ENCODE peak calls at places on chromosomes 12 and 14, in six cellular contexts. One of them, this sample, is unnamed.

GRCh38 chr12:59651230-59651920 is 55.5 kb downstream of the SLC16A7 start:
- DNase-seq in A549: no peak
- DNase-seq in H1: no peak
- DNase-seq in tibial nerve: no peak
- DNase-seq in transverse colon: no peak
- DNase-seq in stomach: no peak
- DNase-seq in this sample: no peak

GRCh38 chr14:102317564-102318248 is 1.8 kb upstream of the ZNF839 start:
- DNase-seq in transverse colon: peak; percentile 54
- DNase-seq in stomach: no peak
- DNase-seq in H1: no peak
- DNase-seq in A549: no peak
- DNase-seq in tibial nerve: no peak
- DNase-seq in this sample: no peak

GRCh38 chr12:2664721-2665577 is 129.8 kb upstream of the FKBP4 start:
- DNase-seq in H1: no peak
- DNase-seq in tibial nerve: no peak
- DNase-seq in transverse colon: no peak
- DNase-seq in stomach: no peak
- DNase-seq in A549: no peak
- DNase-seq in this sample: no peak

GRCh38 chr14:58677525-58677924 is 39.8 kb downstream of the DACT1 start:
- DNase-seq in tibial nerve: no peak
- DNase-seq in A549: no peak
- DNase-seq in H1: no peak
- DNase-seq in stomach: no peak
- DNase-seq in transverse colon: no peak
- DNase-seq in this sample: no peak

GRCh38 chr12:75374971-75375370 is 15.9 kb upstream of the GLIPR1L2 start:
- DNase-seq in stomach: no peak
- DNase-seq in tibial nerve: no peak
- DNase-seq in H1: no peak
- DNase-seq in transverse colon: no peak
- DNase-seq in A549: no peak
- DNase-seq in this sample: no peak

GRCh38 chr14:77849711-77850110 is 49.8 kb downstream of the ADCK1 start:
- DNase-seq in stomach: no peak
- DNase-seq in tibial nerve: no peak
- DNase-seq in transverse colon: no peak
- DNase-seq in H1: no peak
- DNase-seq in A549: no peak
- DNase-seq in this sample: no peak

GRCh38 chr12:76317976-76318375 is 30.2 kb downstream of the BBS10 start:
- DNase-seq in H1: no peak
- DNase-seq in transverse colon: no peak
- DNase-seq in stomach: no peak
- DNase-seq in A549: no peak
- DNase-seq in tibial nerve: no peak
- DNase-seq in this sample: no peak

GRCh38 chr12:79083181-79083580 is 218.6 kb downstream of the SYT1 start:
- DNase-seq in transverse colon: no peak
- DNase-seq in H1: no peak
- DNase-seq in stomach: no peak
- DNase-seq in A549: no peak
- DNase-seq in tibial nerve: no peak
- DNase-seq in this sample: no peak

GRCh38 chr12:62817556-62818271 is 117.2 kb downstream of the PPM1H start:
- DNase-seq in H1: no peak
- DNase-seq in tibial nerve: no peak
- DNase-seq in transverse colon: no peak
- DNase-seq in stomach: no peak
- DNase-seq in A549: no peak
- DNase-seq in this sample: peak; percentile 25

GRCh38 chr14:100898935-100899840 is 4.3 kb downstream of the RTL1 start:
- DNase-seq in stomach: no peak
- DNase-seq in transverse colon: no peak
- DNase-seq in H1: no peak
- DNase-seq in tibial nerve: no peak
- DNase-seq in A549: no peak
- DNase-seq in this sample: peak; percentile 58

GRCh38 chr14:97703006-97703760 is 906.0 kb downstream of the VRK1 start:
- DNase-seq in A549: no peak
- DNase-seq in tibial nerve: no peak
- DNase-seq in H1: no peak
- DNase-seq in transverse colon: no peak
- DNase-seq in stomach: no peak
- DNase-seq in this sample: no peak

GRCh38 chr12:4277205-4277543 is 3.6 kb downstream of the CCND2 start:
- DNase-seq in A549: no peak
- DNase-seq in tibial nerve: no peak
- DNase-seq in H1: no peak
- DNase-seq in transverse colon: no peak
- DNase-seq in stomach: no peak
- DNase-seq in this sample: no peak

GRCh38 chr14:37497422-37497821 is 97.6 kb downstream of the FOXA1 start:
- DNase-seq in tibial nerve: no peak
- DNase-seq in stomach: no peak
- DNase-seq in A549: no peak
- DNase-seq in H1: no peak
- DNase-seq in transverse colon: no peak
- DNase-seq in this sample: no peak

GRCh38 chr12:46160081-46160980 is 108.5 kb downstream of the SLC38A1 start:
- DNase-seq in stomach: no peak
- DNase-seq in H1: no peak
- DNase-seq in A549: no peak
- DNase-seq in tibial nerve: no peak
- DNase-seq in transverse colon: no peak
- DNase-seq in this sample: no peak

GRCh38 chr12:67826946-67827719 is 162.1 kb upstream of the IFNG-AS1 start:
- DNase-seq in tibial nerve: no peak
- DNase-seq in A549: no peak
- DNase-seq in H1: no peak
- DNase-seq in transverse colon: peak; percentile 14
- DNase-seq in stomach: no peak
- DNase-seq in this sample: no peak

GRCh38 chr14:51209457-51209856 is 30.6 kb upstream of the TMX1 start:
- DNase-seq in stomach: no peak
- DNase-seq in transverse colon: no peak
- DNase-seq in H1: no peak
- DNase-seq in A549: no peak
- DNase-seq in tibial nerve: no peak
- DNase-seq in this sample: no peak

GRCh38 chr14:50901361-50901760 is 29.5 kb downstream of the ABHD12B start:
- DNase-seq in stomach: no peak
- DNase-seq in H1: no peak
- DNase-seq in transverse colon: no peak
- DNase-seq in A549: no peak
- DNase-seq in tibial nerve: no peak
- DNase-seq in this sample: no peak

GRCh38 chr14:69815556-69815955 is 18.5 kb upstream of the SLC10A1 start:
- DNase-seq in transverse colon: no peak
- DNase-seq in H1: no peak
- DNase-seq in A549: no peak
- DNase-seq in tibial nerve: no peak
- DNase-seq in stomach: no peak
- DNase-seq in this sample: no peak

GRCh38 chr12:67388331-67389163 is 119.4 kb downstream of the CAND1 start:
- DNase-seq in transverse colon: no peak
- DNase-seq in tibial nerve: no peak
- DNase-seq in H1: no peak
- DNase-seq in stomach: no peak
- DNase-seq in A549: peak; percentile 7
- DNase-seq in this sample: no peak

GRCh38 chr14:63179383-63179782 is 24.9 kb upstream of the RHOJ start:
- DNase-seq in transverse colon: no peak
- DNase-seq in stomach: no peak
- DNase-seq in A549: no peak
- DNase-seq in H1: no peak
- DNase-seq in tibial nerve: no peak
- DNase-seq in this sample: no peak

GRCh38 chr14:21923820-21924219 is 250.2 kb upstream of the OR4E1 start:
- DNase-seq in transverse colon: no peak
- DNase-seq in H1: no peak
- DNase-seq in stomach: no peak
- DNase-seq in A549: no peak
- DNase-seq in tibial nerve: no peak
- DNase-seq in this sample: no peak

DNA sequence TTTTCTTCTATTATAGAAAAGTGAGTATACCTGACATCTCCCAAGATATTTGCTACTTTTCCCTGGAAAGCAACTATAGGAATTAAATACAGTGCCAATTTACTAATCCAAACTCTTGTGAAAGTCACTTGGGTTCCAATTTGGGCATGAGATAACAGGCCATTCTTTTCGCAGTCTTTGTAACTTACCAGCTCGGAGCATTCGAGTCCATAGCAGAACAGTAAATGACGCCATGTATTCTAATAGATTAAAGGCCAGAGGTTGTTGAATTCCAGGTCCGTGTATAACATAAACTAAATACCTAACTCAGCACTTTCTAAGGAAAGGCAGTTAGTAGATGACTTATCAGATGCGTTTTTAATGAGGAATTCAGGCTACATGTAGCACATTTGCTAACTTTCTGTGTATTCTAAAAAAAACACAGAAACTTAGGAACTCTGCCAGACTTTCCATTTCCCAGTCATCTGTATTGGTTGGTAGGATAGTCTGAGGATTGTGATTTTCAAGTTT is 52.8 kb upstream of the ATF1 start:
- DNase-seq in transverse colon: no peak
- DNase-seq in stomach: no peak
- DNase-seq in H1: no peak
- DNase-seq in A549: no peak
- DNase-seq in tibial nerve: no peak
- DNase-seq in this sample: no peak
- TF ChIP-seq EP300 in transverse colon: no peak
- TF ChIP-seq EP300 in stomach: no peak
- TF ChIP-seq EP300 in H1: no peak
- TF ChIP-seq EP300 in A549: no peak
- TF ChIP-seq EP300 in tibial nerve: no peak
- TF ChIP-seq EP300 in this sample: no peak

DNA sequence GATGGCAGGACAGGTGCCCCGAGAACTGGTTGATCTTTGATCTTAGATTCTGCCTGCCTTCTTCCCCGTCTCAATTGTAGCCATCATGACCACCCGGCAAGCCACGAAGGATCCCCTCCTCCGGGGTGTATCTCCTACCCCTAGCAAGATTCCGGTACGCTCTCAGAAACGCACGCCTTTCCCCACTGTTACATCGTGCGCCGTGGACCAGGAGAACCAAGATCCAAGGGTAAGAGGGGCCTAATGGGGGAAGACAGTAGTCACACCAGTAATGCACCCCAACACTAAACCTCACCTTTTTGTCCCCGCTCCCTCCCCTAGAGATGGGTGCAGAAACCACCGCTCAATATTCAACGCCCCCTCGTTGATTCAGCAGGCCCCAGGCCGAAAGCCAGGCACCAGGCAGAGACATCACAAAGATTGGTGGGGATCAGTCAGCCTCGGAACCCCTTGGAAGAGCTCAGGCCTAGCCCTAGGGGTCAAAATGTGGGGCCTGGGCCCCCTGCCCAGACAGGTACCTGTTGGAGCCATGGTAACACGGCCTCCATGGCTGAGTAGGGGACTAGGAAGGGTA is 556 bp downstream of the TROAP start:
- DNase-seq in A549: no peak
- DNase-seq in tibial nerve: no peak
- DNase-seq in H1: no peak
- DNase-seq in transverse colon: no peak
- DNase-seq in stomach: no peak
- DNase-seq in this sample: no peak
- H3K27ac ChIP-seq in A549: peak overlapping the region; percentile 62
- H3K27ac ChIP-seq in tibial nerve: no peak overlapping the region
- H3K27ac ChIP-seq in H1: peak overlapping the region; percentile 66
- H3K27ac ChIP-seq in transverse colon: no peak overlapping the region
- H3K27ac ChIP-seq in stomach: no peak overlapping the region
- H3K27ac ChIP-seq in this sample: no peak overlapping the region

GRCh38 chr14:19878029-19878642 is 3.2 kb downstream of the OR4K2 start:
- DNase-seq in stomach: no peak
- DNase-seq in A549: no peak
- DNase-seq in H1: no peak
- DNase-seq in tibial nerve: no peak
- DNase-seq in transverse colon: no peak
- DNase-seq in this sample: no peak
- TF ChIP-seq POLR2A in stomach: no peak
- TF ChIP-seq POLR2A in A549: no peak
- TF ChIP-seq POLR2A in H1: no peak
- TF ChIP-seq POLR2A in tibial nerve: no peak
- TF ChIP-seq POLR2A in transverse colon: no peak
- TF ChIP-seq POLR2A in this sample: no peak

DNA sequence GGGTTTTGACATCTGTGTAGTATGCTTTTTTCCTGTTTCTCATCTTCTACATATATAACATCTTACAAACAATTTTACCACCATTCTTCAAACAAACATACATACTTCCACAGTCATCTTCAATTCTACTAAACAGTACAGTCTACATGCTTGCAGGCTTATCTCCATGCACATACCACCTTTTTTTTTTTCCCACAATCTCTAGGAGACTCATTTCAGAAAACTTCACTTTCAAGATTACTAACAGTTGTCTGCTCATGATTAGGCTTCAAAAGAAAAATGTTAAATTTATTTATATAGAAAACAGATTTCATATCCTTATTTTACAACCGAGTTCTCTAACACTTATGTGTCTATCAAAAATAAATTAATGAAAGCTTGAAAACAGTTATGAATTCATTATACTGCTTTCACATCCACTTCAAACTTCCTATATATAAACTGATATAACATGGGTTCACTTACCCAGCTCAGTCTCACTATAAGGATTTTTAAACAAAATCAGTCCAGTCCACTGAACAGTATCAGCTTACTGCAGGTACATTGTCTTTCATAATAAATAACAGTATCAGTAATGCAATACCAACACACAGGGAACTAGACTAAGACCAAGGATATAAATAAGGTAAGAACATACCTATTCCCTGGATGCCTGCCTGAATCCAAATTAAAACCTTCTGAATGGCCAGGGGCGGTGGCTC is 42.5 kb downstream of the LRP6 start:
- DNase-seq in tibial nerve: no peak
- DNase-seq in stomach: no peak
- DNase-seq in A549: no peak
- DNase-seq in transverse colon: no peak
- DNase-seq in H1: no peak
- DNase-seq in this sample: no peak
- TF ChIP-seq EP300 in tibial nerve: no peak
- TF ChIP-seq EP300 in stomach: no peak
- TF ChIP-seq EP300 in A549: no peak
- TF ChIP-seq EP300 in transverse colon: no peak
- TF ChIP-seq EP300 in H1: no peak
- TF ChIP-seq EP300 in this sample: no peak